ENCODE peak calls at places on chromosomes 2 and 18, in six cellular contexts. N is colonic mucosa, J is progenitor cell of endocrine pancreas, G is nephron progenitor cell, H is H9, R is OCI-LY7. P is an unnamed sample.

GRCh38 chr2:221428896-221429295 is 143.2 kb downstream of the EPHA4 start:
- DNase-seq in N (no peak), J (no peak), G (no peak), H (no peak), R (no peak), P (no peak)

GRCh38 chr18:64165906-64166305 is 17.0 kb upstream of the LINC00305 start:
- DNase-seq in N (no peak), J (no peak), G (no peak), H (no peak), R (no peak), P (no peak)

GRCh38 chr2:223563462-223563861 is 38.7 kb downstream of the SCG2 start:
- DNase-seq in N (no peak), J (no peak), G (no peak), H (no peak), R (no peak), P (no peak)

GRCh38 chr2:10266133-10266620 is 36.5 kb upstream of the HPCAL1 start:
- DNase-seq in N (no peak), J (no peak), G (no peak), H (no peak), R (no peak), P (no peak)

GRCh38 chr2:177726853-177727465 is 334.4 kb downstream of the AGPS start:
- DNase-seq in N (no peak), J (no peak), G (no peak), H (no peak), R (no peak), P (no peak)

GRCh38 chr2:118470297-118470696 is 377.2 kb downstream of the EN1 start:
- DNase-seq in N (no peak), J (no peak), G (no peak), H (no peak), R (no peak), P (no peak)

GRCh38 chr2:12855508-12855907 is 138.8 kb downstream of the TRIB2 start:
- DNase-seq in N (no peak), J (no peak), G (no peak), H (no peak), R (no peak), P (no peak)

GRCh38 chr2:191384829-191385228 is 139.6 kb downstream of the MYO1B start:
- DNase-seq in N (no peak), J (no peak), G (no peak), H (no peak), R (no peak), P (no peak)

GRCh38 chr2:20288941-20289340 is 61.7 kb downstream of the PUM2 start:
- DNase-seq in N (no peak), J (no peak), G (no peak), H (no peak), R (no peak), P (no peak)

GRCh38 chr2:202112041-202112440 is 39.0 kb downstream of the KIAA2012 start:
- DNase-seq in N (no peak), J (no peak), G (no peak), H (no peak), R (no peak), P (no peak)

GRCh38 chr2:1954061-1954460 is 209.7 kb upstream of the PXDN start:
- DNase-seq in N (no peak), J (no peak), G (no peak), H (no peak), R (no peak), P (no peak)

GRCh38 chr2:141767051-141767450 is 363.8 kb downstream of the LRP1B start:
- DNase-seq in N (no peak), J (no peak), G (no peak), H (no peak), R (no peak), P (no peak)

GRCh38 chr2:229784791-229785190 is 70.4 kb upstream of the DNER start:
- DNase-seq in N (no peak), J (no peak), G (no peak), H (no peak), R (no peak), P (no peak)

GRCh38 chr2:36450466-36451196 is 95.1 kb downstream of the CRIM1 start:
- DNase-seq in N (no peak), J (no peak), G (no peak), H (no peak), R (no peak), P (no peak)

GRCh38 chr2:98761267-98761781 is 30.4 kb upstream of the MGAT4A start:
- DNase-seq in N (no peak), J (no peak), G (no peak), H (no peak), R (peak; percentile 72), P (no peak)

GRCh38 chr18:21604711-21605110 is 4.2 kb upstream of the ESCO1 start:
- DNase-seq in N (no peak), J (no peak), G (no peak), H (no peak), R (no peak), P (no peak)

GRCh38 chr18:21599585-21600525 is 649 bp downstream of the ESCO1 start:
- DNase-seq in N (peak; percentile 62), J (peak; percentile 63), G (peak; percentile 72), H (peak; percentile 72), R (peak; percentile 75), P (peak; percentile 66)

GRCh38 chr18:21600526-21601410 is at the start of gene ESCO1:
- DNase-seq in N (peak; percentile 93), J (peak; percentile 96), G (peak; percentile 94), H (peak; percentile 97), R (peak; percentile 98), P (peak; percentile 95)

GRCh38 chr18:21605218-21605617 is 4.7 kb upstream of the ESCO1 start:
- DNase-seq in N (no peak), J (no peak), G (no peak), H (no peak), R (no peak), P (no peak)

DNA sequence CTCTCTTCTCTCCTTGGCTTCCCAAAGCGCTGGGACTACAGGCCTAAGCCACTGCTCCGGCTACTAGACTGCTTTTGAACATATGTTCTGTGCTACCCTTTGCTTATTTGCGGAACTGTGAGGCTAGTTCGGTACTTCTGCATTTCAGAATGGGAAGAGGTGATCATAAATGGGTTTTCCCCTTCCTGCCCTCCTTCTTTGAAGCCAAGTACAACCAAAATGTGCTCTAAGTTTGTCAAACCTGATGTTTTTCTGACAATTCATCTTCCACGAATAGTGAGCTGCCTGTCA is 1.7 kb upstream of the ESCO1 start:
- DNase-seq in N (no peak), J (no peak), G (no peak), H (no peak), R (no peak), P (peak; percentile 39)
- TF ChIP-seq CTCF in N (no peak), J (no peak), G (no peak), H (no peak), R (no peak), P (no peak)

DNA sequence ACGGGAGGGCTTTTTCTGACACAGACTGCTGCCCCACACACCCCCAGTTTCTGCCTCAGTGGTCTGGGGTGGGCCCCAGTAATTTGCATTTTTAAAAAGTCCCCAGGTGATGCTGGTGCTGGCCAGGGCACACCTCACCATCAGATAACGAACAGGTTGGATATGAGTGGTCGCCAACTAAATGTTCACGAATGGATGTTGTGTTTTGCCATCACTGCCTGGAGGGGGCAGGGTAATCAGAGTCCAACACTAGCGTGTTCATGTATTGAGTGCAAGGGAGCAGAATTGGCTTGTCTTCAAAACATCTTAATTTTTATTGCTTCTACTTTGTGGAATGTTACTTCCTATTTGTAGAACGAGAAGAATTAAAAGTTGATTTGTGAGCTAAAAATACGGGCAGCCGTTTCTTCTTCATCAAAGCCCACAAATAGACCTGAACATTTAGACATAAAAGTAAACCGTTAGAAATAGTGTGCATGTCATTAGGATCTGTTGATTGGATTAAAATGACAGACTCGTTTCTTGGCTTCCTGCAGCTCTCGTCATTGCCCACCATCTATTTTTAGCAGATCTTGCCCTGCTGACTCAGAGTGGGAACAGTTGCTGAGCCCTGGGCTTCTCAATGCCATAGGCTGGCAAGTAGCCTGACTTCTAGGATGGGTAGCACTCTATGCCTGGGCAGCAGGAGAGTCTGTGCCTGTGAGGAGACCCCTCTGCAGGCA is 45.2 kb downstream of the NCK2 start:
- DNase-seq in N (no peak), J (no peak), G (no peak), H (no peak), R (peak; percentile 48), P (peak; percentile 46)
- TF ChIP-seq CTCF in N (no peak), J (peak; percentile 19), G (no peak), H (peak; percentile 41), R (peak; percentile 71), P (peak; percentile 43)

GRCh38 chr2:74461187-74462053 is 3.2 kb downstream of the WBP1 start:
- DNase-seq in N (no peak), J (no peak), G (peak; percentile 35), H (peak; percentile 71), R (peak; percentile 37), P (no peak)
- TF ChIP-seq CTCF in N (no peak), J (peak; percentile 41), G (no peak), H (peak; percentile 56), R (peak; percentile 67), P (peak; percentile 17)

GRCh38 chr2:130345091-130345490 is 2.4 kb downstream of the IMP4 start:
- DNase-seq in N (no peak), J (no peak), G (no peak), H (no peak), R (no peak), P (no peak)

GRCh38 chr2:130344578-130344977 is 1.9 kb downstream of the IMP4 start:
- DNase-seq in N (no peak), J (no peak), G (no peak), H (no peak), R (peak; percentile 19), P (no peak)

GRCh38 chr2:130342020-130342532 is 621 bp upstream of the IMP4 start:
- DNase-seq in N (peak; percentile 93), J (peak; percentile 71), G (peak; percentile 84), H (peak; percentile 96), R (peak; percentile 92), P (peak; percentile 93)

GRCh38 chr2:130341562-130342019 is 1.1 kb upstream of the IMP4 start:
- DNase-seq in N (peak; percentile 68), J (no peak), G (no peak), H (no peak), R (peak; percentile 25), P (no peak)

DNA sequence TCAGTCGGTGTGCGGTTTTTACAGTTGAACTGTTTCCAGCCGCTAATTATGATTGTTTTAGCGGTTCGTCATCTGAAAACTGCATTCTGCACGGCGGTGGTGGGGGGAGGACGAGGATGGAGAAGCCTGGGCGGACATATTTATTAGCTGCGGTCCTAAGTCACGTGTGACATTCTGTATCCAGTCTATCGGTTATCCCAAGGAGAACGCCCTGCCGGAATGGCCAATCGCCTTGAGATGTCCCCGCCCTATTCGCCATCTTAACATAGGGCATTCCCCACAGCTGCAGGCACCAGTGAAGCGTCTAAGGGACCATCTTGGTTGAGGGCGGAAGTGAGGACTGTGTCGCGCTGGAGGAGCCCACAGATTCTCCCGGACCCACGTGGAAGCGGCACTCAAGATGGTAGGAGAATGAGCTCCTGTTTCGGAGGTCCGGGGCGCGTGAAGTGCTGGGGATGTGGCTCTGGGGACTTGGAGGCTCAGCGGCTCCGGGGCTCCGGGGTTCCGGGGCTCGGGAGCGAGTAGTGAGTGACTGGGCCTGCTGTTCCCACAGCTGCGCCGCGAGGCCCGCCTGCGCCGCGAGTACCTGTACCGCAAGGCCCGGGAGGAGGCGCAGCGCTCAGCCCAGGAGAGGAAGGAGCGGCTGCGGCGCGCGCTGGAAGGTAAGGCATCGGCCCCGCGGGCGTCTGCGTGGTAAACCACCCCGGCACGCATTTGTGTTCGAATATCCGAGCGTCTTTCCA is at the start of gene IMP4:
- DNase-seq in N (peak; percentile 98), J (peak; percentile 85), G (peak; percentile 89), H (peak; percentile 98), R (peak; percentile 99), P (peak; percentile 91)
- TF ChIP-seq CTCF in N (peak; percentile 15), J (peak; percentile 48), G (no peak), H (peak; percentile 42), R (peak; percentile 56), P (no peak)

GRCh38 chr2:100580474-100581264 is 17.9 kb downstream of the PDCL3 start:
- DNase-seq in N (peak; percentile 23), J (no peak), G (no peak), H (no peak), R (no peak), P (peak; percentile 64)
- TF ChIP-seq CTCF in N (no peak), J (no peak), G (no peak), H (no peak), R (no peak), P (no peak)

P was measured in GM10248.